ENCODE peak calls at places on chromosomes 16 and 17, in four cellular contexts. One of them, this sample, is unnamed.
A peak's percentile ranks its signal among the peaks of the same experiment; 100 is the strongest.

GRCh38 chr16:27315333-27316037 is 1.7 kb downstream of the IL4R start:
- DNase-seq in AG10803: peak; percentile 43
- DNase-seq in ascending aorta: peak; percentile 87
- DNase-seq in IMR-90: peak; percentile 65
- DNase-seq in this sample: peak; percentile 62

GRCh38 chr17:45221081-45221996 is at the start of gene FMNL1:
- DNase-seq in IMR-90: no peak
- DNase-seq in ascending aorta: peak; percentile 70
- DNase-seq in AG10803: peak; percentile 15
- DNase-seq in this sample: no peak

GRCh38 chr17:38709104-38709820 is 4.2 kb downstream of the MLLT6 start:
- DNase-seq in AG10803: no peak
- DNase-seq in ascending aorta: no peak
- DNase-seq in IMR-90: no peak
- DNase-seq in this sample: no peak

GRCh38 chr16:30351586-30352419 is 3.3 kb downstream of the CD2BP2 start:
- DNase-seq in AG10803: peak; percentile 93
- DNase-seq in ascending aorta: peak; percentile 94
- DNase-seq in IMR-90: peak; percentile 90
- DNase-seq in this sample: peak; percentile 89

GRCh38 chr16:23124315-23124714 is 24.9 kb downstream of the USP31 start:
- DNase-seq in AG10803: peak; percentile 52
- DNase-seq in ascending aorta: no peak
- DNase-seq in IMR-90: peak; percentile 83
- DNase-seq in this sample: peak; percentile 78

GRCh38 chr16:72768611-72769010 is 279.3 kb downstream of the ZFHX3 start:
- DNase-seq in ascending aorta: no peak
- DNase-seq in AG10803: no peak
- DNase-seq in IMR-90: no peak
- DNase-seq in this sample: no peak

GRCh38 chr17:2931426-2931825 is 132.0 kb downstream of the OR1D5 start:
- DNase-seq in IMR-90: no peak
- DNase-seq in ascending aorta: no peak
- DNase-seq in AG10803: no peak
- DNase-seq in this sample: no peak

GRCh38 chr16:4494746-4495490 is 18.7 kb downstream of the HMOX2 start:
- DNase-seq in IMR-90: peak; percentile 86
- DNase-seq in AG10803: peak; percentile 73
- DNase-seq in ascending aorta: no peak
- DNase-seq in this sample: peak; percentile 84

GRCh38 chr17:59914274-59914854 is 21.4 kb downstream of the RPS6KB1 start:
- DNase-seq in AG10803: peak; percentile 62
- DNase-seq in IMR-90: peak; percentile 60
- DNase-seq in ascending aorta: no peak
- DNase-seq in this sample: peak; percentile 23

GRCh38 chr17:40014375-40014980 is 762 bp upstream of the CSF3 start:
- DNase-seq in AG10803: no peak
- DNase-seq in IMR-90: no peak
- DNase-seq in ascending aorta: no peak
- DNase-seq in this sample: no peak

GRCh38 chr16:87723224-87723619 is 42.6 kb downstream of the KLHDC4 start:
- DNase-seq in AG10803: peak; percentile 81
- DNase-seq in IMR-90: peak; percentile 97
- DNase-seq in ascending aorta: no peak
- DNase-seq in this sample: peak; percentile 94

GRCh38 chr17:67503184-67503583 is 126.1 kb downstream of the PITPNC1 start:
- DNase-seq in IMR-90: peak; percentile 53
- DNase-seq in AG10803: no peak
- DNase-seq in ascending aorta: no peak
- DNase-seq in this sample: no peak

GRCh38 chr16:67158637-67159600 is 790 bp downstream of the TRADD start:
- DNase-seq in ascending aorta: no peak
- DNase-seq in IMR-90: no peak
- DNase-seq in AG10803: no peak
- DNase-seq in this sample: no peak

GRCh38 chr17:31394544-31394943 is 3.1 kb downstream of the RAB11FIP4 start:
- DNase-seq in ascending aorta: peak; percentile 62
- DNase-seq in AG10803: peak; percentile 67
- DNase-seq in IMR-90: peak; percentile 77
- DNase-seq in this sample: peak; percentile 49

GRCh38 chr17:77098884-77099545 is 41.8 kb upstream of the SEC14L1 start:
- DNase-seq in ascending aorta: peak; percentile 81
- DNase-seq in IMR-90: peak; percentile 85
- DNase-seq in AG10803: peak; percentile 88
- DNase-seq in this sample: peak; percentile 66

GRCh38 chr16:19294156-19294649 is 8.7 kb downstream of the CLEC19A start:
- DNase-seq in AG10803: no peak
- DNase-seq in ascending aorta: peak; percentile 78
- DNase-seq in IMR-90: no peak
- DNase-seq in this sample: no peak

GRCh38 chr16:57838161-57838560 is 35.9 kb upstream of the KIFC3 start:
- DNase-seq in IMR-90: no peak
- DNase-seq in ascending aorta: no peak
- DNase-seq in AG10803: no peak
- DNase-seq in this sample: peak; percentile 30

GRCh38 chr16:82044585-82044911 is 9.5 kb downstream of the HSD17B2 start:
- DNase-seq in ascending aorta: no peak
- DNase-seq in IMR-90: no peak
- DNase-seq in AG10803: no peak
- DNase-seq in this sample: no peak

GRCh38 chr16:1124795-1125194 is 28.1 kb upstream of the CACNA1H start:
- DNase-seq in AG10803: no peak
- DNase-seq in ascending aorta: no peak
- DNase-seq in IMR-90: no peak
- DNase-seq in this sample: no peak

GRCh38 chr16:53804467-53804866 is 100.5 kb downstream of the FTO start:
- DNase-seq in AG10803: no peak
- DNase-seq in IMR-90: no peak
- DNase-seq in ascending aorta: no peak
- DNase-seq in this sample: no peak

GRCh38 chr17:56468840-56469239 is 124.7 kb upstream of the NOG start:
- DNase-seq in ascending aorta: no peak
- DNase-seq in AG10803: no peak
- DNase-seq in IMR-90: no peak
- DNase-seq in this sample: no peak

GRCh38 chr17:65584604-65585521 is 23.4 kb upstream of the AXIN2 start:
- DNase-seq in ascending aorta: no peak
- DNase-seq in AG10803: peak; percentile 58
- DNase-seq in IMR-90: no peak
- DNase-seq in this sample: no peak

GRCh38 chr17:73297934-73298861 is 13.6 kb downstream of the CDC42EP4 start:
- DNase-seq in IMR-90: no peak
- DNase-seq in AG10803: no peak
- DNase-seq in ascending aorta: no peak
- DNase-seq in this sample: no peak

GRCh38 chr16:72060405-72060804 is 2.6 kb upstream of the HPR start:
- DNase-seq in IMR-90: no peak
- DNase-seq in AG10803: no peak
- DNase-seq in ascending aorta: no peak
- DNase-seq in this sample: no peak

GRCh38 chr17:64327201-64327930 is 63.3 kb downstream of the PECAM1 start:
- DNase-seq in AG10803: no peak
- DNase-seq in ascending aorta: no peak
- DNase-seq in IMR-90: no peak
- DNase-seq in this sample: peak; percentile 52

GRCh38 chr16:9966569-9967157 is 215.6 kb downstream of the GRIN2A start:
- DNase-seq in AG10803: peak; percentile 1
- DNase-seq in IMR-90: no peak
- DNase-seq in ascending aorta: no peak
- DNase-seq in this sample: peak; percentile 70

GRCh38 chr16:21989141-21989540 is 11.8 kb downstream of the PDZD9 start:
- DNase-seq in IMR-90: peak; percentile 10
- DNase-seq in ascending aorta: no peak
- DNase-seq in AG10803: peak; percentile 54
- DNase-seq in this sample: no peak

GRCh38 chr16:30949655-30950515 is 1.0 kb downstream of the ORAI3 start:
- DNase-seq in ascending aorta: peak; percentile 91
- DNase-seq in AG10803: peak; percentile 88
- DNase-seq in IMR-90: peak; percentile 80
- DNase-seq in this sample: peak; percentile 56

GRCh38 chr17:38602862-38603785 is 2.6 kb downstream of the SRCIN1 start:
- DNase-seq in AG10803: no peak
- DNase-seq in IMR-90: no peak
- DNase-seq in ascending aorta: no peak
- DNase-seq in this sample: no peak

GRCh38 chr17:6567528-6568185 is 11.3 kb upstream of the PITPNM3 start:
- DNase-seq in ascending aorta: no peak
- DNase-seq in IMR-90: no peak
- DNase-seq in AG10803: peak; percentile 27
- DNase-seq in this sample: no peak

GRCh38 chr16:87789437-87790277 is 23.9 kb upstream of the KLHDC4 start:
- DNase-seq in IMR-90: peak; percentile 86
- DNase-seq in ascending aorta: no peak
- DNase-seq in AG10803: peak; percentile 82
- DNase-seq in this sample: peak; percentile 70

GRCh38 chr17:7220593-7221280 is 999 bp downstream of the ACADVL start:
- DNase-seq in AG10803: peak; percentile 65
- DNase-seq in IMR-90: peak; percentile 63
- DNase-seq in ascending aorta: no peak
- DNase-seq in this sample: peak; percentile 39

GRCh38 chr17:43392397-43392796 is 6.4 kb upstream of the ARL4D start:
- DNase-seq in ascending aorta: no peak
- DNase-seq in AG10803: no peak
- DNase-seq in IMR-90: no peak
- DNase-seq in this sample: no peak

GRCh38 chr16:58196898-58197313 is 1.0 kb downstream of the CSNK2A2 start:
- DNase-seq in ascending aorta: no peak
- DNase-seq in AG10803: peak; percentile 29
- DNase-seq in IMR-90: peak; percentile 48
- DNase-seq in this sample: peak; percentile 34

GRCh38 chr16:4910828-4911227 is 26.1 kb downstream of the PPL start:
- DNase-seq in ascending aorta: no peak
- DNase-seq in IMR-90: no peak
- DNase-seq in AG10803: no peak
- DNase-seq in this sample: no peak

GRCh38 chr17:80498242-80498919 is 22.0 kb upstream of the NPTX1 start:
- DNase-seq in AG10803: peak; percentile 80
- DNase-seq in IMR-90: peak; percentile 47
- DNase-seq in ascending aorta: no peak
- DNase-seq in this sample: peak; percentile 77

GRCh38 chr17:10149573-10150399 is 48.6 kb downstream of the GAS7 start:
- DNase-seq in IMR-90: peak; percentile 86
- DNase-seq in AG10803: peak; percentile 84
- DNase-seq in ascending aorta: no peak
- DNase-seq in this sample: peak; percentile 72